ENCODE peak calls at places on chromosomes 2 and 18, in six cellular contexts. N, K, D, F, Y and T are unnamed samples.

GRCh38 chr18:48184118-48184517 is 225.1 kb downstream of the ZBTB7C start:
- DNase-seq in N (no peak), K (no peak), D (no peak), F (no peak), Y (no peak), T (no peak)

GRCh38 chr18:74946646-74947045 is 262.3 kb downstream of the PTGR3 start:
- DNase-seq in N (no peak), K (no peak), D (no peak), F (no peak), Y (no peak), T (no peak)

GRCh38 chr18:46732201-46732600 is 24.7 kb downstream of the ST8SIA5 start:
- DNase-seq in N (no peak), K (no peak), D (no peak), F (no peak), Y (no peak), T (no peak)

GRCh38 chr18:52333860-52334259 is 6.1 kb upstream of the DCC start:
- DNase-seq in N (no peak), K (no peak), D (no peak), F (no peak), Y (no peak), T (no peak)

GRCh38 chr2:172834881-172835280 is 99.2 kb downstream of the RAPGEF4 start:
- DNase-seq in N (no peak), K (no peak), D (peak; percentile 19), F (no peak), Y (no peak), T (peak; percentile 86)

GRCh38 chr18:79511671-79512301 is 116.1 kb downstream of the NFATC1 start:
- DNase-seq in N (peak; percentile 41), K (no peak), D (peak; percentile 85), F (no peak), Y (no peak), T (no peak)

GRCh38 chr18:62967089-62967488 is 251.7 kb downstream of the PHLPP1 start:
- DNase-seq in N (no peak), K (no peak), D (no peak), F (no peak), Y (no peak), T (no peak)

GRCh38 chr2:136118819-136119716 is 1.1 kb upstream of the CXCR4 start:
- DNase-seq in N (peak; percentile 81), K (no peak), D (peak; percentile 81), F (no peak), Y (peak; percentile 28), T (peak; percentile 91)

GRCh38 chr2:48738806-48739205 is 16.7 kb downstream of the LHCGR start:
- DNase-seq in N (no peak), K (no peak), D (no peak), F (no peak), Y (no peak), T (no peak)

GRCh38 chr2:99101697-99102096 is 39.8 kb upstream of the C2orf15 start:
- DNase-seq in N (no peak), K (no peak), D (no peak), F (no peak), Y (no peak), T (no peak)

GRCh38 chr2:30802611-30803010 is 4.6 kb downstream of the CAPN13 start:
- DNase-seq in N (no peak), K (no peak), D (no peak), F (no peak), Y (no peak), T (no peak)

GRCh38 chr2:26980971-26981370 is 10.5 kb downstream of the MAPRE3 start:
- DNase-seq in N (no peak), K (no peak), D (no peak), F (no peak), Y (no peak), T (no peak)

GRCh38 chr2:64645014-64645418 is 8.7 kb downstream of the SERTAD2 start:
- DNase-seq in N (peak; percentile 86), K (no peak), D (peak; percentile 92), F (peak; percentile 31), Y (no peak), T (peak; percentile 85)

GRCh38 chr2:152580722-152581121 is 136.5 kb downstream of the PRPF40A start:
- DNase-seq in N (no peak), K (no peak), D (no peak), F (no peak), Y (no peak), T (no peak)

GRCh38 chr18:10101293-10101701 is 187.5 kb downstream of the VAPA start:
- DNase-seq in N (no peak), K (no peak), D (peak; percentile 71), F (no peak), Y (no peak), T (no peak)

GRCh38 chr2:37618326-37618725 is 53.1 kb downstream of the CDC42EP3 start:
- DNase-seq in N (no peak), K (no peak), D (no peak), F (no peak), Y (no peak), T (no peak)

GRCh38 chr18:59446012-59446411 is 86.9 kb upstream of the LMAN1 start:
- DNase-seq in N (no peak), K (no peak), D (peak; percentile 52), F (no peak), Y (no peak), T (no peak)

GRCh38 chr2:228798931-228799588 is 472.0 kb downstream of the PID1 start:
- DNase-seq in N (no peak), K (no peak), D (no peak), F (no peak), Y (no peak), T (no peak)

GRCh38 chr2:122451040-122451439 is 695.6 kb downstream of the TSN start:
- DNase-seq in N (no peak), K (no peak), D (peak; percentile 13), F (no peak), Y (no peak), T (no peak)

GRCh38 chr2:135948642-135949355 is 36.6 kb downstream of the DARS1 start:
- DNase-seq in N (no peak), K (no peak), D (no peak), F (no peak), Y (no peak), T (no peak)

GRCh38 chr2:23756593-23757292 is 170.2 kb downstream of the ATAD2B start:
- DNase-seq in N (no peak), K (no peak), D (no peak), F (no peak), Y (no peak), T (no peak)

GRCh38 chr18:55321268-55322175 is 266.5 kb downstream of the TCF4 start:
- DNase-seq in N (peak; percentile 85), K (peak; percentile 61), D (peak; percentile 54), F (peak; percentile 77), Y (no peak), T (peak; percentile 67)

GRCh38 chr2:176378323-176378722 is 109.1 kb downstream of the MTX2 start:
- DNase-seq in N (no peak), K (no peak), D (no peak), F (no peak), Y (no peak), T (no peak)

GRCh38 chr2:227460079-227460485 is 11.9 kb upstream of the AGFG1 start:
- DNase-seq in N (no peak), K (no peak), D (no peak), F (no peak), Y (peak; percentile 33), T (no peak)

GRCh38 chr18:75029456-75029855 is 179.5 kb downstream of the PTGR3 start:
- DNase-seq in N (no peak), K (no peak), D (no peak), F (no peak), Y (no peak), T (no peak)

GRCh38 chr2:46351388-46352141 is 54.4 kb downstream of the EPAS1 start:
- DNase-seq in N (no peak), K (no peak), D (peak; percentile 45), F (no peak), Y (peak; percentile 18), T (no peak)

GRCh38 chr18:23071285-23071684 is 64.0 kb upstream of the CABLES1 start:
- DNase-seq in N (no peak), K (peak; percentile 3), D (no peak), F (no peak), Y (peak; percentile 33), T (no peak)

GRCh38 chr2:239212553-239213419 is 188.0 kb downstream of the HDAC4 start:
- DNase-seq in N (no peak), K (no peak), D (no peak), F (no peak), Y (no peak), T (no peak)

GRCh38 chr2:64937341-64938230 is 51.6 kb upstream of the SLC1A4 start:
- DNase-seq in N (no peak), K (no peak), D (no peak), F (no peak), Y (no peak), T (no peak)

GRCh38 chr2:104641801-104642200 is 212.1 kb upstream of the POU3F3 start:
- DNase-seq in N (no peak), K (no peak), D (no peak), F (no peak), Y (no peak), T (no peak)

GRCh38 chr2:40113997-40114396 is 334.9 kb upstream of the THUMPD2 start:
- DNase-seq in N (no peak), K (no peak), D (no peak), F (no peak), Y (no peak), T (no peak)

GRCh38 chr2:188788621-188789020 is 185.6 kb upstream of the COL3A1 start:
- DNase-seq in N (no peak), K (no peak), D (no peak), F (no peak), Y (no peak), T (no peak)